ENCODE peak calls at places on chromosomes 13 and 19, in four cellular contexts. U is Peyer's patch, H is transverse colon, I is NB4. Z is an unnamed sample.

GRCh38 chr19:41427647-41428480 is 690 bp upstream of the B3GNT8 start:
- DNase-seq in U (peak; percentile 73), H (peak; percentile 45), I (peak; percentile 71), Z (peak; percentile 67)

GRCh38 chr19:38134538-38135149 is 89.4 kb downstream of the DPF1 start:
- DNase-seq in U (peak; percentile 55), H (peak; percentile 16), I (peak; percentile 36), Z (peak; percentile 66)

GRCh38 chr19:45159971-45160324 is 834 bp downstream of the NKPD1 start:
- DNase-seq in U (no peak), H (no peak), I (no peak), Z (no peak)

GRCh38 chr13:107117327-107118012 is 549.5 kb upstream of the ARGLU1 start:
- DNase-seq in U (no peak), H (no peak), I (no peak), Z (no peak)

GRCh38 chr19:3450796-3451411 is 29.4 kb downstream of the SMIM24 start:
- DNase-seq in U (peak; percentile 71), H (peak; percentile 61), I (peak; percentile 44), Z (peak; percentile 55)

GRCh38 chr13:100836696-100837095 is 162.1 kb upstream of the TMTC4 start:
- DNase-seq in U (no peak), H (no peak), I (peak; percentile 61), Z (no peak)

GRCh38 chr19:6793411-6793810 is 20.9 kb downstream of the VAV1 start:
- DNase-seq in U (no peak), H (no peak), I (no peak), Z (no peak)

GRCh38 chr13:35770756-35771291 is 294.3 kb upstream of the MAB21L1 start:
- DNase-seq in U (no peak), H (no peak), I (no peak), Z (no peak)

GRCh38 chr13:75458696-75459422 is 23.1 kb downstream of the TBC1D4 start:
- DNase-seq in U (no peak), H (peak; percentile 71), I (no peak), Z (no peak)

GRCh38 chr13:73776137-73776785 is 357.9 kb downstream of the KLF12 start:
- DNase-seq in U (no peak), H (no peak), I (no peak), Z (no peak)

GRCh38 chr13:99892189-99892588 is 79.4 kb downstream of the ZIC5 start:
- DNase-seq in U (no peak), H (no peak), I (no peak), Z (no peak)

GRCh38 chr13:112464720-112465119 is 88.6 kb downstream of the SPACA7 start:
- DNase-seq in U (no peak), H (no peak), I (no peak), Z (no peak)

GRCh38 chr19:28633223-28634030 is 579.5 kb downstream of the UQCRFS1 start:
- DNase-seq in U (no peak), H (peak; percentile 57), I (peak; percentile 60), Z (peak; percentile 37)

GRCh38 chr13:27442071-27442647 is 8.2 kb downstream of the MTIF3 start:
- DNase-seq in U (peak; percentile 64), H (peak; percentile 58), I (no peak), Z (no peak)

GRCh38 chr19:32872391-32872790 is 2.8 kb upstream of the SLC7A9 start:
- DNase-seq in U (no peak), H (no peak), I (no peak), Z (no peak)

GRCh38 chr19:32868206-32868950 is 1.2 kb downstream of the SLC7A9 start:
- DNase-seq in U (peak; percentile 31), H (no peak), I (no peak), Z (no peak)

GRCh38 chr19:32870154-32870573 is 597 bp upstream of the SLC7A9 start:
- DNase-seq in U (peak; percentile 85), H (no peak), I (no peak), Z (no peak)

GRCh38 chr19:32870981-32871451 is 1.4 kb upstream of the SLC7A9 start:
- DNase-seq in U (no peak), H (no peak), I (no peak), Z (no peak)

DNA sequence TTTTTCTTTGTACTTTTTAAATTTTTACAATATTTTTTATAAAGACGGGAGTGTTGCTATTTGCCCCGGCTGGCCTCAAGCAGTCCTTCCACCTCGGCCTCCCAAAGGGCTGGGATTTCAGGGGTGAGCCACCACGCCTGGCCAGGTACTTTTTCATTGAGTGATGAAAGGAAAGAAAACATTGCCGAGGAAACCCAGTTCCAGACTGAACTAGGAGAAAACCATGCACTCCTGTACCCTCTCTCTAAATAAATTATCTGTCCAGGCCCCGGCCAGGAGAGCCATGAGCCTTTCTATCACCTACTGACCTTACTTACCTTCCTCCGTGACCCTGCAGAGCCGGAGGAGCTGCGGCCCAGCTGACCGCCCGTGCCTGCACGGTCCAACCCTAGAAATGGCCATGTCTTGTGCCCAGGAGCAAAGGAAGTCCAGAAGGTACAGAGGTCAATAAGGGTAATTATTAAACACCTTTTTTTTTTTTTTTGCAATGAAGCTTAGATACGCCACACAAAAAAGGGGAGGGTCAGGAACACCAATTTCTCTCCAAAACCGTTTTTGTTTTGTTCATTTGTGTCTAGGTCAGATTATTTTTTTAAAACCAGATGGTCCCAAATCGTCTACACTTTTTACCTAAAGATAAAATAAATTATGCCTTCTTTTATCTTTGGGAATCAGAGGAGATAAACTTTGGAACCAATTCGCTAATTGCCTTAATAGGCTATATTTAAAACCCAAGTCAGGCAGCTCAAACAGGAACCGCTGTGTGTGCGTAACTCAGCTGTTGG is at the start of gene SLC7A9:
- DNase-seq in U (peak; percentile 60), H (no peak), I (no peak), Z (no peak)
- TF ChIP-seq POLR2A in U (peak; percentile 62), H (no peak), I (no peak), Z (no peak)

DNA sequence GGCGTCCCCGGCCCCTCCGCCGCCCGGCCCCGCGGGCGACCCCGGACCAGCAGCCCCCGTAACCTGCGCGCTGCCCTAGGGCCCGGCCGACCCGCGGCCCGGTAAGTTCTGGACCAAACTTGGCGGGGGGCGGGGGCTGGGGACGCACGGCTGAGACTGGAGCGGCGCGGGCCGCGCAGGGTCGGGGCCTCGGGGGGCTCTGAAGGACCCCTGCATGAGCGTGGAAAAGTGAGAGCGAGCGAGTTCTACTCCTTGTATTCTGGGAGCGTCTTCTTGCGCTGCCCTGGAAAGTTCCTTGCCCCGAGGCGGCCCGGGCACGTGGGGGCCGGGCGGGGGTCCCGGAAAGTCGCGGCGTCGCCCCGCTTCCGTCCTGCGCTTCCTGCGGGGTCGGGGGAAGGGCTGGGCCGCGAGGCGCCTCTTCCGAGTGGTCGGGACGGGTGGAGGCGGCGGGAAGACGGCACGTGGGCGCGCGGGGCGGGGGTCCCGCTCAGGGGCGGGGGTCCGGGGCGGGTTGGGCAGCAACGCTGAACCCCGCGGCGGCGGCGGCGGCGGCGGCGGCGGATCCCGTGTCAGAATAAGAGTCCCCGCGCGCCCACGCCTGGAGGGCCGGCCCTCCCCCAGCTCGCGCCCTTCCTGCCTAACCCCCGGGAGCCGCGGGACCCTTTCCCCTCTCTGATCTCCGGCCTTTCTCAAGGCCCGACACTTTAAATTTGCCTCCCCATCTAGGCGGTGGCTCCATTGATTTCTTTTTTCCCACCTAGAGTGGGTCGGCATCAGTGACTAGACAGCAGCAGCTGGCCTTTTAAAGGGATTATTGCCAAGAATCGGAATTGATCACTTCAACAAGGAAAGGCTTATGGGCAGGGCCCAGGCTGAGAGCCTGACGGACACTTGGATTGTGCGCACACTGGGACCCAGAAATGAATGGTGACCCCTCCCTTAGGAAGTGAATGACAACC is 723 bp downstream of the GATAD2A start:
- DNase-seq in U (peak; percentile 70), H (peak; percentile 57), I (peak; percentile 65), Z (peak; percentile 77)
- TF ChIP-seq POLR2A in U (no peak), H (no peak), I (no peak), Z (no peak)

DNA sequence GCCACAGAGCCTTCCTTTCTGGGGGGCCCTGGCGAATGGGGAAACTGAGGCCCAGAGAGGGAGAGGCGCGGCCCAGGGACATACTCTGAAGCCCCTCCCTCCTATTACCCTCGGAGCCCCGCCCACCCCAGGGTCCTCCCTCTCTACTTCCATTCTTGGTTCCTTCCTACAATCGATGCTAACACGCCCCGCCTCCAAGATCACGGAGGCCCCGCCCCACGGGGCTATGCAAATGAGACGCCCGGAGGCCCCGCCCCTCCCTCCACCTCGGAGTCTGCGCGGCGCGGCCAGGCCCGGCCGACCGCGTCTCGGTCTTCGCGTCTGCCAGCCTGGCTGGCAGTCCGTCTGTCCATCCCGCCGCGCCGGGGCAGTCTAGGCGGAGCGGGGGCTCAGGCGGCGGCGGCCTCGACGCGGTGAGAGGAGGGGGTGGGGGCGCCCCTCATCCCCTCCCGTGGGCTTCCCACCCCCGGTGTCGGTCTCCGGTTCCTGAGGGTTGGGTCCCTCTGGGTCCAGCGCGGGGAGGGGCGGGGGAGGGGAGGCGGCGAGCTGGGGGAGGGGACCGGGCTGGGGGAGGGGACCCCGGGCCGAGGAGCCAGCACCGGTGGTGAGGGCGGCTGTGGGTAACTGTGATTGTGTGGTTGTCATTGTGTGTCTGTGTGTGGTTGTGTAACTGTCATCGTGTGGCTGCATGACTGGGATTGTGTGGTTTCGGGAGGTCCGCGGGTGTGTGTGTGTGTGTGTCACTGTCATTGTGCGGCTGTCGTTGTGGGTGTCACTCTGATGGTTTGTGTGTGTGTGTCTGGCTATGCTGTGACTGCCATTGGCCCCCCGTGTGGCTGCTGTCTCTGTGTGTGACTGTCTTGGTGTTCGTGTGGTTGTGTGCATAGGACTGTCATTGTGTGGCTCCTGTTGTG is at the start of gene PLPPR2:
- DNase-seq in U (peak; percentile 94), H (peak; percentile 93), I (peak; percentile 89), Z (peak; percentile 80)
- TF ChIP-seq POLR2A in U (peak; percentile 21), H (peak; percentile 31), I (no peak), Z (peak; percentile 2)

GRCh38 chr19:48249502-48250014 is 6.2 kb downstream of the CARD8 start:
- DNase-seq in U (peak; percentile 87), H (peak; percentile 58), I (peak; percentile 100), Z (peak; percentile 76)
- TF ChIP-seq POLR2A in U (peak; percentile 45), H (peak; percentile 50), I (peak; percentile 99), Z (peak; percentile 52)

DNA sequence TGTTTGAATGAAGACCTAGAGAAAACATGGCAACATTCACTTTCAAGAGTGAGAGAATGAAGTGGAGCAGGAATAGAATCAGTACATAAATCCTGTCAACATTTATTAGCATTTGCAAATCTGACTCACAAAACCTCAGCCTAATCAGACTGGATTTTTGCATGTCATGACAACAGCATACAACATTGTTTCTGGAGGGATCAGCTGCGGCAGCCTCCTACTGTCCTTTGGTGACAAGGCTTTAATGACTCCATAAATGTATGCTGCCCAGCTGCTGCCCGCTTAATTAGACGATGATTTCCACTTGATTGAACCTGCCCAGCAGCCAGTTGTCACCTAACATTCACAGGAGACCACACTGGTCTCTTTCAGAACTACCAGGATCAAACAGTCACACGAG is 9.4 kb downstream of the EBPL start:
- DNase-seq in U (no peak), H (no peak), I (no peak), Z (no peak)
- TF ChIP-seq POLR2A in U (no peak), H (no peak), I (no peak), Z (no peak)

Z was measured in erythroblast.